ENCODE peak calls at places on chromosomes 7 and 10, in eight cellular contexts. P is iPS DF 6.9, E is body of pancreas, C is endothelial cell of umbilical vein, M is right lobe of liver, N is right cardiac atrium, F is mammary epithelial cell, U is esophagus squamous epithelium. R is an unnamed sample. For H3K4me1, the result is how much of the 10 kb centered on the place peaks cover.

GRCh38 chr7:34104120-34104519 is 198.8 kb downstream of the BMPER start:
- DNase-seq in P (no peak), E (no peak), C (no peak), M (no peak), N (no peak), F (no peak), U (no peak), R (peak)

GRCh38 chr10:113897693-113898618 is 43.5 kb downstream of the NHLRC2 start:
- DNase-seq in P (no peak), E (no peak), C (no peak), M (no peak), N (peak), F (no peak), U (no peak), R (no peak)

GRCh38 chr7:142231716-142232115 is 26.1 kb downstream of the PRSS58 start:
- DNase-seq in P (peak), E (no peak), C (no peak), M (no peak), N (no peak), F (no peak), U (no peak), R (no peak)

GRCh38 chr10:10223129-10223528 is 794.5 kb upstream of the CELF2 start:
- DNase-seq in P (no peak), E (no peak), C (no peak), M (no peak), N (no peak), F (no peak), U (no peak), R (no peak)

GRCh38 chr10:72173635-72174296 is 42.0 kb upstream of the ANAPC16 start:
- DNase-seq in P (no peak), E (no peak), C (no peak), M (no peak), N (no peak), F (no peak), U (no peak), R (peak)

GRCh38 chr10:13038346-13038745 is 36.8 kb upstream of the CCDC3 start:
- DNase-seq in P (no peak), E (no peak), C (no peak), M (no peak), N (no peak), F (no peak), U (no peak), R (no peak)

GRCh38 chr7:131969560-131969959 is 413.1 kb upstream of the PODXL start:
- DNase-seq in P (no peak), E (no peak), C (no peak), M (no peak), N (no peak), F (no peak), U (no peak), R (no peak)

GRCh38 chr10:94622666-94623205 is 60.8 kb upstream of the CYP2C18 start:
- DNase-seq in P (no peak), E (no peak), C (no peak), M (no peak), N (no peak), F (no peak), U (no peak), R (no peak)

GRCh38 chr10:36391405-36391804 is 734.0 kb upstream of the ANKRD30A start:
- DNase-seq in P (no peak), E (no peak), C (no peak), M (no peak), N (no peak), F (no peak), U (no peak), R (no peak)

GRCh38 chr10:486668-487067 is 202.8 kb downstream of the DIP2C start:
- DNase-seq in P (no peak), E (no peak), C (no peak), M (no peak), N (no peak), F (no peak), U (no peak), R (no peak)

GRCh38 chr10:2081501-2081900 is 344.2 kb upstream of the ADARB2 start:
- DNase-seq in P (peak), E (no peak), C (no peak), M (no peak), N (peak), F (no peak), U (no peak), R (no peak)

GRCh38 chr10:77004917-77005564 is 632.6 kb downstream of the KCNMA1 start:
- DNase-seq in P (peak), E (no peak), C (peak), M (no peak), N (no peak), F (peak), U (no peak), R (peak)

GRCh38 chr10:34732926-34733325 is 82.2 kb downstream of the PARD3 start:
- DNase-seq in P (no peak), E (no peak), C (peak), M (no peak), N (no peak), F (peak), U (no peak), R (peak)

GRCh38 chr10:34584164-34584563 is 230.9 kb downstream of the PARD3 start:
- DNase-seq in P (no peak), E (no peak), C (peak), M (no peak), N (no peak), F (peak), U (no peak), R (peak)

GRCh38 chr7:140196361-140197217 is 19.8 kb upstream of the KDM7A start:
- DNase-seq in P (no peak), E (no peak), C (no peak), M (no peak), N (peak), F (no peak), U (no peak), R (peak)

GRCh38 chr7:91089382-91089963 is 174.8 kb upstream of the FZD1 start:
- DNase-seq in P (no peak), E (peak), C (peak), M (no peak), N (no peak), F (peak), U (no peak), R (peak)

GRCh38 chr7:43244232-43244631 is 131.8 kb downstream of the HECW1 start:
- DNase-seq in P (no peak), E (no peak), C (no peak), M (no peak), N (no peak), F (peak), U (no peak), R (no peak)

GRCh38 chr7:116501425-116502167 is 2.1 kb downstream of the CAV2 start:
- DNase-seq in P (no peak), E (peak), C (peak), M (no peak), N (peak), F (peak), U (no peak), R (peak)

GRCh38 chr7:84640637-84641036 is 446.0 kb upstream of the SEMA3A start:
- DNase-seq in P (no peak), E (no peak), C (no peak), M (no peak), N (no peak), F (no peak), U (no peak), R (no peak)

GRCh38 chr7:26279405-26279804 is 12.3 kb upstream of the SNX10 start:
- DNase-seq in P (no peak), E (no peak), C (no peak), M (no peak), N (no peak), F (no peak), U (no peak), R (no peak)

GRCh38 chr7:120344276-120344675 is 71.3 kb downstream of the KCND2 start:
- DNase-seq in P (no peak), E (no peak), C (no peak), M (no peak), N (no peak), F (no peak), U (no peak), R (no peak)

GRCh38 chr10:88196298-88196697 is 332.9 kb downstream of the PTEN start:
- DNase-seq in P (no peak), E (no peak), C (no peak), M (no peak), N (no peak), F (no peak), U (no peak), R (no peak)

GRCh38 chr10:873020-873419 is 58.5 kb downstream of the LARP4B start:
- DNase-seq in P (no peak), E (no peak), C (no peak), M (no peak), N (no peak), F (no peak), U (no peak), R (no peak)

GRCh38 chr10:5591336-5591824 is 66.6 kb downstream of the CALML3 start:
- DNase-seq in P (no peak), E (no peak), C (no peak), M (peak), N (no peak), F (no peak), U (no peak), R (no peak)

GRCh38 chr7:158958618-158959017 is 102.3 kb downstream of the DYNC2I1 start:
- DNase-seq in P (no peak), E (no peak), C (no peak), M (no peak), N (no peak), F (no peak), U (no peak), R (no peak)
- H3K4me3 ChIP-seq in P (no peak), E (no peak), C (no peak), M (no peak), N (no peak), F (no peak), U (peak), R (no peak)

DNA sequence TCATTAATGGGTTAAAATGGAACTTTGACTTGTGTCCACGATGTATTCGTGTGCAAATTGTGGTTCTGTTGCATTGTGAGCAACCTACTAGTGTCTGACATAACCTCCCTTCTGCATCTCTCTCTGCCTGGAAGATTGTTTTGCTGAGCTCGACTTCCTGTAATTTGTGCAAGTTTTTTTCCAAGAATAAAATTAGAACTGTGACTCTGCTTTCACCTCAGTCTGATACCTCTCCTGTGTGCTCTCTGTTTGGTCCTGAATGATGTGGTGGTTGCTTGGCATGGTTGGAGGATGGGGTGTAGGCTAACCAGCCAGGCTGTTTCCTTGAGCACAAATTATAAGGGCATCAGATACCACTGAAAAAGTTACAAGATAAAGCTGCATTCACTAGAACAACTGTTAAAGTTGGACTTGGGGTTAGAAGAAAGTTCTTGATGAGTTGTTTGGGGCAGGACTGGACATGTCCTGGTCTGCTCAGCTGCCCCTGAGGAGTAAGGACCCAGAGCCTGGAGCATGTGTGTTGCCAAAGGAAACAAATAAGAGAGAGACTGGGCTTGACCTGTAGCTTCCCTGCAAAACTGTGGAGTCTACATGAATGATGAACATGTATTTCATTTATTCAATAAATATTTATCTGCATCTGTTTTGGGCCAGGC is 1.9 kb upstream of the VOPP1 start:
- DNase-seq in P (no peak), E (no peak), C (peak), M (no peak), N (no peak), F (peak), U (no peak), R (peak)
- H3K4me1 ChIP-seq in P (under half), E (under half), C (under half), M (under half), N (under half), F (under half), U (under half), R (under half)

GRCh38 chr7:2577914-2578680 is 19.3 kb downstream of the IQCE start:
- DNase-seq in P (no peak), E (no peak), C (no peak), M (no peak), N (no peak), F (no peak), U (no peak), R (no peak)
- H3K4me3 ChIP-seq in P (no peak), E (no peak), C (no peak), M (no peak), N (no peak), F (no peak), U (no peak), R (no peak)

GRCh38 chr10:3429651-3430050 is 257.1 kb upstream of the PITRM1 start:
- DNase-seq in P (no peak), E (no peak), C (no peak), M (no peak), N (no peak), F (no peak), U (no peak), R (no peak)

GRCh38 chr10:3427316-3427715 is 254.7 kb upstream of the PITRM1 start:
- DNase-seq in P (no peak), E (no peak), C (no peak), M (no peak), N (no peak), F (no peak), U (no peak), R (peak)

GRCh38 chr10:3425713-3426112 is 253.1 kb upstream of the PITRM1 start:
- DNase-seq in P (no peak), E (no peak), C (no peak), M (no peak), N (no peak), F (no peak), U (no peak), R (no peak)

GRCh38 chr10:3426190-3426845 is 253.7 kb upstream of the PITRM1 start:
- DNase-seq in P (no peak), E (no peak), C (peak), M (no peak), N (no peak), F (peak), U (no peak), R (peak)

DNA sequence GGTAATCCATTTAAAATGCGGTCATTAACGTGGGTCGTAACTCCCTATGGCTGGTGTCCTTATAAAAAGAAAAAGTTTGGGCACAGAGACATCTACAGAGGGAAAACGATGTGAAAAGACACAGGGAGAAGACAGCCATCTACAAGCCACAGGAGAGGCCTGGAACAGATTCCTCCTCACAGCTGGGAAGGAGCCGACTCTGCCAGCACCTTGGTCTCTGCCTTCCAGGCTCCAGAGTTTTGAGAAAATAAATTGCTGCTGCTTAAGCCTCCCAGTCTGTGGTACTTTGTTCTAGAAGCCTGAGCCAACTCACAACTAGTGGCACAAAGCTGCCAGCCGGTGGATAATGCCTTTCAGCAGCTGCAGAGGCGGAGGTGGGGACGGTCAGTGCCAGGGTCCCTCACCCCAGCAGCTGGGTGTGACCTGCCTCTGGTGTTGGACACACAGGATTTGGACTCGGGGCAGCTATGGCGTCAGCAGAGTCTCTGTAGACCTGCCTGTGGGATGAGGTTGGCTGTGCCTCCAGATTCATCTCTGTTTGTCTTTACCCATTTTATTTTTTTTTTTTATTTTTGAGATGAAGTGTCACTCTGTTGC is 255.4 kb upstream of the PITRM1 start:
- DNase-seq in P (no peak), E (no peak), C (no peak), M (no peak), N (peak), F (no peak), U (no peak), R (no peak)
- H3K4me1 ChIP-seq in P (under half), E (under half), C (under half), M (under half), N (under half), F (under half), U (under half), R (under half)

DNA sequence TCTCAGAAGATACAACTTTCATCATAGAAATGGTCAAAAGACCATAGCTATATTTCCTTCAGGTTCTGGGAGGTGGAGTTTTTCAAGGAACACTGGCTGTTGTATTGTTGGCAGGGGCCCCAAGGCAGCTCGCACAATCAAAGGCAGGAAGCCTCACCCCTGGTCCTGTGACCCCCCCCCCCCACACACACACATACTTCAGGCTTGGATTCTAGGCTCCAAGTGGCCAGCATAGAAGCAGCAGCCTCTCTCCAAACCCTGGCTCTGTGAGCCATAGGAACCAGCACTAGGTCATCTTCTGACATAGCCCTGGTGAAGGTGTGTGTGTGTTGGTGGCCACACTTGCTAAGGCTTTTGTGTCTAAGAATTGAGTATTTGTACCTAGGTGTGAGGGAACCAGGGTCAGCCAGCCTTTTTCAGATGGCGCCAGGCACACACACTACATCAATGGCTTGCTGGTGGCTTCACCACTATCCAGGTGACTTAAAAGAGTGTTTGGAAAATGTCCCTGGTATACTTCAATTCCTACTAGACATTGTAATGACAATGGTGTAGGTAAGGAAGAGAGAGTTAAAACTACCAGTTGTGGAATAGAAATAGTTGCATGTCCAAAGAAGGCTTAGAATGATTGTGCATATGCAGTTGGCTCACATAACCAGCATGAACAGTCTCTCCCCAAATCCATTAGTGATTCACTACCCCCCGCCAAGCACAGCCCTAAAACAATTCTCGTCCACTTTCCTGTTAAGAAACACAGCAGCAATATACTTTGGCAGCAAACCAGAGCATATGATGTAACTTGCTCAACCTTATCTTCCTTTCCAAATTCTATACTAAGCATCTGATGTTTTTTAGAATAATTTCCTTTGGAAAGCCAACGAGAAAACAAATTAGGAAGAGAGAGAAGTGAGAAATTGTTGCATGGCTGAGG is 91.3 kb downstream of the AVL9 start:
- DNase-seq in P (no peak), E (no peak), C (peak), M (no peak), N (peak), F (no peak), U (no peak), R (peak)
- H3K4me3 ChIP-seq in P (no peak), E (no peak), C (no peak), M (no peak), N (no peak), F (no peak), U (no peak), R (peak)

GRCh38 chr10:132516771-132517725 is 20.5 kb upstream of the INPP5A start:
- DNase-seq in P (no peak), E (peak), C (peak), M (peak), N (peak), F (peak), U (no peak), R (peak)
- H3K4me1 ChIP-seq in P (under half), E (half or more), C (under half), M (under half), N (under half), F (under half), U (half or more), R (half or more)